ENCODE peak calls at places on chromosome 2, in seven cellular contexts. Q, J, L, V, M, E and W are unnamed samples. For H3K4me1, the result is how much of the 10 kb centered on the place peaks cover.

GRCh38 chr2:72278046-72278445 is 130.4 kb upstream of the CYP26B1 start:
- DNase-seq in L (no peak), E (no peak), M (no peak), V (no peak), J (no peak), Q (no peak), W (peak)

GRCh38 chr2:62197017-62197586 is 1.2 kb downstream of the B3GNT2 start:
- DNase-seq in V (no peak), M (no peak), L (peak), E (no peak), Q (peak), J (no peak), W (peak)

GRCh38 chr2:224645722-224646121 is 60.6 kb upstream of the CUL3 start:
- DNase-seq in V (no peak), L (no peak), E (no peak), J (no peak), M (no peak), Q (no peak), W (no peak)

GRCh38 chr2:149473538-149473937 is 114.0 kb downstream of the MMADHC start:
- DNase-seq in V (no peak), J (no peak), M (no peak), L (no peak), Q (no peak), E (peak), W (no peak)

GRCh38 chr2:104872866-104873688 is 19.2 kb downstream of the POU3F3 start:
- DNase-seq in M (no peak), V (no peak), Q (peak), J (no peak), L (no peak), E (peak), W (peak)

GRCh38 chr2:218012306-218012705 is 9.5 kb upstream of the TNS1 start:
- DNase-seq in L (no peak), J (no peak), V (no peak), M (no peak), Q (no peak), E (no peak), W (no peak)

GRCh38 chr2:17538022-17538843 is 2.3 kb upstream of the VSNL1 start:
- DNase-seq in Q (no peak), M (no peak), L (no peak), V (no peak), J (no peak), E (peak), W (peak)

GRCh38 chr2:68193144-68193543 is 35.5 kb downstream of the PNO1 start:
- DNase-seq in E (no peak), J (no peak), M (no peak), Q (no peak), L (no peak), V (no peak), W (no peak)

GRCh38 chr2:231680284-231680991 is 27.9 kb upstream of the PTMA start:
- DNase-seq in M (no peak), E (no peak), J (no peak), L (no peak), V (no peak), Q (no peak), W (no peak)

GRCh38 chr2:32768387-32769174 is 140.7 kb downstream of the TTC27 start:
- DNase-seq in E (no peak), Q (no peak), V (no peak), J (no peak), L (no peak), M (no peak), W (no peak)

GRCh38 chr2:32504877-32505478 is 122.9 kb upstream of the TTC27 start:
- DNase-seq in J (no peak), M (no peak), L (no peak), Q (peak), V (no peak), E (no peak), W (no peak)

GRCh38 chr2:239561448-239562001 is 160.7 kb upstream of the HDAC4 start:
- DNase-seq in V (peak), Q (no peak), E (no peak), L (no peak), M (no peak), J (peak), W (no peak)

GRCh38 chr2:136135924-136136906 is 18.3 kb upstream of the CXCR4 start:
- DNase-seq in Q (no peak), L (peak), M (no peak), V (peak), J (no peak), E (no peak), W (no peak)

GRCh38 chr2:96819101-96819875 is 3.2 kb downstream of the CNNM3 start:
- DNase-seq in L (no peak), M (no peak), E (no peak), Q (no peak), J (no peak), V (no peak), W (no peak)

GRCh38 chr2:231877533-231878456 is 48.4 kb downstream of the NPPC start:
- DNase-seq in V (no peak), E (no peak), L (no peak), M (no peak), J (no peak), Q (peak), W (no peak)

GRCh38 chr2:132754867-132755472 is 85.0 kb upstream of the LYPD1 start:
- DNase-seq in E (peak), J (no peak), M (no peak), Q (no peak), V (no peak), L (no peak), W (no peak)

GRCh38 chr2:1081411-1082225 is 131.0 kb downstream of the SNTG2 start:
- DNase-seq in V (peak), Q (no peak), M (no peak), L (no peak), E (no peak), J (peak), W (no peak)

GRCh38 chr2:16107246-16107645 is 166.9 kb downstream of the MYCN start:
- DNase-seq in L (no peak), Q (no peak), V (no peak), J (no peak), M (no peak), E (no peak), W (no peak)

GRCh38 chr2:207239222-207239674 is 73.5 kb upstream of the KLF7 start:
- DNase-seq in Q (no peak), L (no peak), E (no peak), J (peak), M (peak), V (peak), W (peak)

GRCh38 chr2:78861546-78861945 is 164.0 kb upstream of the REG3G start:
- DNase-seq in E (peak), L (no peak), V (no peak), Q (peak), M (no peak), J (no peak), W (peak)

GRCh38 chr2:156532989-156533388 is 96.8 kb downstream of the GPD2 start:
- DNase-seq in M (no peak), E (no peak), L (no peak), V (no peak), Q (no peak), J (no peak), W (no peak)

GRCh38 chr2:235936493-235936892 is 231.7 kb downstream of the GBX2 start:
- DNase-seq in J (no peak), V (no peak), E (no peak), Q (no peak), M (no peak), L (no peak), W (peak)

GRCh38 chr2:150475479-150476212 is 11.8 kb downstream of the RND3 start:
- DNase-seq in Q (no peak), E (no peak), M (no peak), J (no peak), V (no peak), L (no peak), W (peak)

GRCh38 chr2:109386004-109386695 is 227.6 kb downstream of the SEPTIN10 start:
- DNase-seq in V (no peak), L (no peak), J (peak), Q (no peak), E (no peak), M (no peak), W (no peak)

GRCh38 chr2:98936133-98936916 is at the start of gene CRACDL:
- DNase-seq in Q (no peak), E (peak), V (no peak), M (no peak), L (no peak), J (no peak), W (peak)

GRCh38 chr2:98936917-98937351 is 909 bp upstream of the CRACDL start:
- DNase-seq in Q (no peak), L (no peak), J (no peak), M (no peak), V (no peak), E (no peak), W (no peak)

GRCh38 chr2:98935777-98936132 is 270 bp downstream of the CRACDL start:
- DNase-seq in M (no peak), L (no peak), V (no peak), J (no peak), E (no peak), Q (no peak), W (no peak)

GRCh38 chr2:98932778-98933343 is 3.2 kb downstream of the CRACDL start:
- DNase-seq in Q (no peak), J (no peak), E (no peak), L (no peak), V (no peak), M (no peak), W (no peak)

GRCh38 chr2:98935111-98935770 is 784 bp downstream of the CRACDL start:
- DNase-seq in V (no peak), Q (no peak), M (no peak), E (no peak), L (no peak), J (no peak), W (peak)
- H3K4me3 ChIP-seq in V (peak), Q (peak), M (peak), E (no peak), L (no peak), J (peak), W (peak)

GRCh38 chr2:9239616-9240015 is 33.0 kb downstream of the ASAP2 start:
- DNase-seq in M (no peak), J (no peak), Q (no peak), V (no peak), L (no peak), E (no peak), W (no peak)
- H3K4me1 ChIP-seq in M (under half), J (under half), Q (under half), V (half or more), L (under half), E (under half), W (under half)

DNA sequence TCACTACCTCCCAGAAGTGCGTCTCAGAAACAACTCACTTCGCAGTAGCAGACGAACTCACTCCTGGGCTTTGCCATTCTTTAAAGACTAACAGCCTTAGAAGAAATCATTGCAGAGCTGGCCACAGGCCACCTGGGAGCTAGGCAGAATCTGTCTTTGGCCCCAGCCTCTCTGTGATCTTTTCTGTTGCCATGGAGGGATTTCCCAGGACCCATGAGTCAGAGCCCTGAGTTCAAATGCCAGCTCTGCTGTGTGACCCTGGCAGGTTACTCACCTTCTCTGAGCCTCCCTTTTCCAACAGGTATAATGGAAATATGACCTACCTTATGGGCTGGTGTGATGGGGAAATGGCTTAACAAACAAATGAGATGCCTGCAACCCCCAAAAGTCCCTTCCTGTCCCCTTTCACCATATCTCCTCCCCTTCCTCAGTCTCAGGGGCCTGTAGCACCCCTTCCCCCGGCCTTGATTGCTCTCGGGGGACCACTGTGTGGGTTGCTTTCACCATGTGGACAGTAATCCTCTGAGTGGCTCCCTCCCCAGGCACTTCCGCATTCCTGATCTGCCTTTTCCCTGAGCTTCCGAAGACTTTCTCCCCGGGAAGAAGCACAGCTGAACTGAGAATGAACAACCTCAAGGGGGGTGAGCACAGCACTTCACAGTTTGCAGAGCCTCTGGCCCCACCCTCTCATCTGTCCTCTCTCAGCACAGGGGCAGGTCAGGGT is 34.0 kb upstream of the SLC66A3 start:
- DNase-seq in J (no peak), L (no peak), Q (no peak), V (no peak), M (no peak), E (no peak), W (no peak)
- H3K4me3 ChIP-seq in J (no peak), L (no peak), Q (no peak), V (no peak), M (no peak), E (no peak), W (no peak)

GRCh38 chr2:9237831-9238230 is 31.2 kb downstream of the ASAP2 start:
- DNase-seq in M (no peak), Q (no peak), V (no peak), L (no peak), E (no peak), J (no peak), W (no peak)
- H3K4me1 ChIP-seq in M (half or more), Q (under half), V (half or more), L (under half), E (half or more), J (half or more), W (half or more)

GRCh38 chr2:143988082-143988481 is 531.8 kb downstream of the ZEB2 start:
- DNase-seq in Q (no peak), V (no peak), J (no peak), L (no peak), M (no peak), E (no peak), W (no peak)
- H3K4me3 ChIP-seq in Q (no peak), V (no peak), J (no peak), L (no peak), M (no peak), E (no peak), W (no peak)

DNA sequence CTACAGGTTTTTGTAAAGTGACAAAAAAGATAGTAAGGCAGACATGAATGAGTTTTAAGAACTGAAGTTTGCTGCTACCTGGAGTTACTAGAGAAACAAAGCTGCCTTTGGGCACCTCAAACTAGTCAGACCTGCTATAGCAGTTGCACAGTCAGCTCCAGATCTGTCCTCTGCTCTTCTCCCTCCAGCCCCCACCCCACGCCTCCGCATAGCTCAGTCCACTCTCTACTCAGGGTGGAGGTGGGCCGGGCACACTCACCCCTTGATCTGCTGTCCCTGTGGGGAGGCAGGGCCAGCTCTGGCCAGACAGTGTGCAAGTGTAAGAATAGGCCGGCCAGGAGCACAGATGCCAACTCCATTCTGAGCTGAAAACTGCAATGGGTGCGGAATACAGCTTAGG is 4.1 kb downstream of the SERTAD2 start:
- DNase-seq in L (no peak), J (no peak), V (no peak), E (no peak), M (no peak), Q (no peak), W (no peak)
- H3K4me1 ChIP-seq in L (half or more), J (under half), V (half or more), E (under half), M (half or more), Q (half or more), W (under half)